ENCODE peak calls at places on chromosomes 2 and 18, in seven cellular contexts. One of them, this sample, is unnamed.

GRCh38 chr2:157460897-157461296 is 17.0 kb upstream of the CYTIP start:
- DNase-seq in NCI-H510A treated with DMSO at 0.1 percent for 48 hours: no peak
- DNase-seq in CD4-positive, CD25-positive, alpha-beta regulatory T cell: no peak
- DNase-seq in KBM-7: no peak
- DNase-seq in frontal cortex: no peak
- DNase-seq in NCI-H2029: no peak
- DNase-seq in stimulated activated CD4-positive, alpha-beta T cell treated with anti-CD3 and anti-CD28 coated beads, TNF-alpha, amount 100 ng/mL, for 48 hours: no peak
- DNase-seq in this sample: no peak

GRCh38 chr2:191470306-191470705 is 207.6 kb upstream of the NABP1 start:
- DNase-seq in NCI-H510A treated with DMSO at 0.1 percent for 48 hours: no peak
- DNase-seq in CD4-positive, CD25-positive, alpha-beta regulatory T cell: no peak
- DNase-seq in KBM-7: no peak
- DNase-seq in frontal cortex: no peak
- DNase-seq in NCI-H2029: no peak
- DNase-seq in stimulated activated CD4-positive, alpha-beta T cell treated with anti-CD3 and anti-CD28 coated beads, TNF-alpha, amount 100 ng/mL, for 48 hours: no peak
- DNase-seq in this sample: no peak

GRCh38 chr2:3595985-3596384 is 1.1 kb downstream of the COLEC11 start:
- DNase-seq in NCI-H510A treated with DMSO at 0.1 percent for 48 hours: no peak
- DNase-seq in CD4-positive, CD25-positive, alpha-beta regulatory T cell: no peak
- DNase-seq in KBM-7: no peak
- DNase-seq in frontal cortex: no peak
- DNase-seq in NCI-H2029: no peak
- DNase-seq in stimulated activated CD4-positive, alpha-beta T cell treated with anti-CD3 and anti-CD28 coated beads, TNF-alpha, amount 100 ng/mL, for 48 hours: peak; percentile 37
- DNase-seq in this sample: no peak

GRCh38 chr2:135473567-135473966 is 57.5 kb downstream of the ZRANB3 start:
- DNase-seq in NCI-H510A treated with DMSO at 0.1 percent for 48 hours: no peak
- DNase-seq in CD4-positive, CD25-positive, alpha-beta regulatory T cell: peak; percentile 23
- DNase-seq in KBM-7: peak; percentile 47
- DNase-seq in frontal cortex: no peak
- DNase-seq in NCI-H2029: no peak
- DNase-seq in stimulated activated CD4-positive, alpha-beta T cell treated with anti-CD3 and anti-CD28 coated beads, TNF-alpha, amount 100 ng/mL, for 48 hours: no peak
- DNase-seq in this sample: no peak

GRCh38 chr2:196538189-196538588 is 101.3 kb upstream of the CCDC150 start:
- DNase-seq in NCI-H510A treated with DMSO at 0.1 percent for 48 hours: no peak
- DNase-seq in CD4-positive, CD25-positive, alpha-beta regulatory T cell: no peak
- DNase-seq in KBM-7: no peak
- DNase-seq in frontal cortex: no peak
- DNase-seq in NCI-H2029: no peak
- DNase-seq in stimulated activated CD4-positive, alpha-beta T cell treated with anti-CD3 and anti-CD28 coated beads, TNF-alpha, amount 100 ng/mL, for 48 hours: no peak
- DNase-seq in this sample: no peak

GRCh38 chr2:182634386-182634785 is 81.7 kb upstream of the DNAJC10 start:
- DNase-seq in NCI-H510A treated with DMSO at 0.1 percent for 48 hours: no peak
- DNase-seq in CD4-positive, CD25-positive, alpha-beta regulatory T cell: no peak
- DNase-seq in KBM-7: no peak
- DNase-seq in frontal cortex: no peak
- DNase-seq in NCI-H2029: no peak
- DNase-seq in stimulated activated CD4-positive, alpha-beta T cell treated with anti-CD3 and anti-CD28 coated beads, TNF-alpha, amount 100 ng/mL, for 48 hours: no peak
- DNase-seq in this sample: no peak

GRCh38 chr18:6731197-6731596 is 1.7 kb downstream of the ARHGAP28 start:
- DNase-seq in NCI-H510A treated with DMSO at 0.1 percent for 48 hours: no peak
- DNase-seq in CD4-positive, CD25-positive, alpha-beta regulatory T cell: no peak
- DNase-seq in KBM-7: no peak
- DNase-seq in frontal cortex: no peak
- DNase-seq in NCI-H2029: no peak
- DNase-seq in stimulated activated CD4-positive, alpha-beta T cell treated with anti-CD3 and anti-CD28 coated beads, TNF-alpha, amount 100 ng/mL, for 48 hours: no peak
- DNase-seq in this sample: no peak

GRCh38 chr2:227460079-227460485 is 11.9 kb upstream of the AGFG1 start:
- DNase-seq in NCI-H510A treated with DMSO at 0.1 percent for 48 hours: no peak
- DNase-seq in CD4-positive, CD25-positive, alpha-beta regulatory T cell: peak; percentile 31
- DNase-seq in KBM-7: peak; percentile 43
- DNase-seq in frontal cortex: no peak
- DNase-seq in NCI-H2029: no peak
- DNase-seq in stimulated activated CD4-positive, alpha-beta T cell treated with anti-CD3 and anti-CD28 coated beads, TNF-alpha, amount 100 ng/mL, for 48 hours: peak; percentile 76
- DNase-seq in this sample: no peak

GRCh38 chr2:190596998-190597397 is 51.9 kb upstream of the NAB1 start:
- DNase-seq in NCI-H510A treated with DMSO at 0.1 percent for 48 hours: no peak
- DNase-seq in CD4-positive, CD25-positive, alpha-beta regulatory T cell: no peak
- DNase-seq in KBM-7: no peak
- DNase-seq in frontal cortex: no peak
- DNase-seq in NCI-H2029: no peak
- DNase-seq in stimulated activated CD4-positive, alpha-beta T cell treated with anti-CD3 and anti-CD28 coated beads, TNF-alpha, amount 100 ng/mL, for 48 hours: no peak
- DNase-seq in this sample: no peak